ENCODE peak calls at places on chromosomes 12 and 14, in nine cellular contexts. One of them, this sample, is unnamed.

GRCh38 chr14:92610849-92611271 is 97.3 kb downstream of the RIN3 start:
- DNase-seq in AG09309: no peak
- DNase-seq in right atrium auricular region: no peak
- DNase-seq in pancreas: no peak
- DNase-seq in BE2C: no peak
- DNase-seq in CD8-positive, alpha-beta T cell: no peak
- DNase-seq in K562: no peak
- DNase-seq in astrocyte: no peak
- DNase-seq in heart right ventricle: no peak
- DNase-seq in this sample: no peak

GRCh38 chr14:84152452-84152851 is 1377.5 kb upstream of the FLRT2 start:
- DNase-seq in AG09309: no peak
- DNase-seq in CD8-positive, alpha-beta T cell: no peak
- DNase-seq in pancreas: peak
- DNase-seq in BE2C: no peak
- DNase-seq in astrocyte: no peak
- DNase-seq in right atrium auricular region: no peak
- DNase-seq in heart right ventricle: no peak
- DNase-seq in K562: no peak
- DNase-seq in this sample: no peak

GRCh38 chr12:93002278-93003054 is 73.4 kb upstream of the EEA1 start:
- DNase-seq in pancreas: no peak
- DNase-seq in heart right ventricle: no peak
- DNase-seq in CD8-positive, alpha-beta T cell: no peak
- DNase-seq in right atrium auricular region: no peak
- DNase-seq in K562: no peak
- DNase-seq in BE2C: no peak
- DNase-seq in astrocyte: peak
- DNase-seq in AG09309: peak
- DNase-seq in this sample: peak

GRCh38 chr12:102010265-102010994 is 51.4 kb downstream of the WASHC3 start:
- DNase-seq in BE2C: no peak
- DNase-seq in pancreas: no peak
- DNase-seq in heart right ventricle: no peak
- DNase-seq in CD8-positive, alpha-beta T cell: no peak
- DNase-seq in K562: no peak
- DNase-seq in right atrium auricular region: no peak
- DNase-seq in AG09309: no peak
- DNase-seq in astrocyte: no peak
- DNase-seq in this sample: no peak

GRCh38 chr12:107131832-107132616 is 38.7 kb upstream of the CRY1 start:
- DNase-seq in BE2C: peak
- DNase-seq in heart right ventricle: no peak
- DNase-seq in right atrium auricular region: no peak
- DNase-seq in CD8-positive, alpha-beta T cell: no peak
- DNase-seq in K562: peak
- DNase-seq in pancreas: no peak
- DNase-seq in astrocyte: peak
- DNase-seq in AG09309: no peak
- DNase-seq in this sample: peak

GRCh38 chr14:58663494-58664111 is 25.8 kb downstream of the DACT1 start:
- DNase-seq in pancreas: no peak
- DNase-seq in CD8-positive, alpha-beta T cell: no peak
- DNase-seq in K562: no peak
- DNase-seq in astrocyte: peak
- DNase-seq in AG09309: peak
- DNase-seq in right atrium auricular region: no peak
- DNase-seq in heart right ventricle: no peak
- DNase-seq in BE2C: peak
- DNase-seq in this sample: peak

GRCh38 chr12:43109626-43110345 is 442.2 kb downstream of the ADAMTS20 start:
- DNase-seq in pancreas: no peak
- DNase-seq in K562: no peak
- DNase-seq in AG09309: no peak
- DNase-seq in BE2C: no peak
- DNase-seq in CD8-positive, alpha-beta T cell: no peak
- DNase-seq in right atrium auricular region: no peak
- DNase-seq in heart right ventricle: no peak
- DNase-seq in astrocyte: peak
- DNase-seq in this sample: no peak

GRCh38 chr12:79844693-79845092 is 90.2 kb downstream of the PPP1R12A start:
- DNase-seq in right atrium auricular region: no peak
- DNase-seq in AG09309: peak
- DNase-seq in BE2C: no peak
- DNase-seq in pancreas: no peak
- DNase-seq in heart right ventricle: no peak
- DNase-seq in K562: peak
- DNase-seq in CD8-positive, alpha-beta T cell: no peak
- DNase-seq in astrocyte: peak
- DNase-seq in this sample: peak

GRCh38 chr14:34873591-34874385 is 1.4 kb downstream of the BAZ1A start:
- DNase-seq in BE2C: peak
- DNase-seq in AG09309: no peak
- DNase-seq in astrocyte: peak
- DNase-seq in pancreas: peak
- DNase-seq in CD8-positive, alpha-beta T cell: peak
- DNase-seq in heart right ventricle: peak
- DNase-seq in right atrium auricular region: peak
- DNase-seq in K562: peak
- DNase-seq in this sample: no peak

GRCh38 chr14:92439551-92440344 is 73.8 kb upstream of the RIN3 start:
- DNase-seq in AG09309: no peak
- DNase-seq in pancreas: no peak
- DNase-seq in CD8-positive, alpha-beta T cell: no peak
- DNase-seq in K562: no peak
- DNase-seq in right atrium auricular region: no peak
- DNase-seq in heart right ventricle: peak
- DNase-seq in astrocyte: no peak
- DNase-seq in BE2C: no peak
- DNase-seq in this sample: no peak

GRCh38 chr12:59111873-59112272 is 191.6 kb upstream of the LRIG3 start:
- DNase-seq in astrocyte: no peak
- DNase-seq in pancreas: no peak
- DNase-seq in CD8-positive, alpha-beta T cell: no peak
- DNase-seq in heart right ventricle: no peak
- DNase-seq in K562: no peak
- DNase-seq in right atrium auricular region: no peak
- DNase-seq in AG09309: no peak
- DNase-seq in BE2C: no peak
- DNase-seq in this sample: no peak

GRCh38 chr12:94879542-94879941 is 124.0 kb downstream of the NDUFA12 start:
- DNase-seq in right atrium auricular region: no peak
- DNase-seq in CD8-positive, alpha-beta T cell: no peak
- DNase-seq in AG09309: no peak
- DNase-seq in astrocyte: no peak
- DNase-seq in pancreas: no peak
- DNase-seq in heart right ventricle: no peak
- DNase-seq in K562: peak
- DNase-seq in BE2C: no peak
- DNase-seq in this sample: no peak

GRCh38 chr12:101298426-101298825 is 18.5 kb downstream of the UTP20 start:
- DNase-seq in astrocyte: peak
- DNase-seq in heart right ventricle: no peak
- DNase-seq in K562: no peak
- DNase-seq in BE2C: no peak
- DNase-seq in AG09309: peak
- DNase-seq in pancreas: no peak
- DNase-seq in right atrium auricular region: no peak
- DNase-seq in CD8-positive, alpha-beta T cell: no peak
- DNase-seq in this sample: peak

GRCh38 chr14:68628605-68629310 is 164.1 kb downstream of the ZFP36L1 start:
- DNase-seq in K562: no peak
- DNase-seq in BE2C: no peak
- DNase-seq in AG09309: no peak
- DNase-seq in pancreas: peak
- DNase-seq in right atrium auricular region: no peak
- DNase-seq in CD8-positive, alpha-beta T cell: peak
- DNase-seq in astrocyte: no peak
- DNase-seq in heart right ventricle: no peak
- DNase-seq in this sample: no peak

GRCh38 chr12:50799908-50800307 is 36.0 kb downstream of the ATF1 start:
- DNase-seq in heart right ventricle: no peak
- DNase-seq in BE2C: no peak
- DNase-seq in K562: no peak
- DNase-seq in right atrium auricular region: no peak
- DNase-seq in CD8-positive, alpha-beta T cell: no peak
- DNase-seq in AG09309: no peak
- DNase-seq in astrocyte: no peak
- DNase-seq in pancreas: no peak
- DNase-seq in this sample: no peak

GRCh38 chr14:55301722-55302121 is 30.5 kb downstream of the FBXO34 start:
- DNase-seq in right atrium auricular region: no peak
- DNase-seq in heart right ventricle: no peak
- DNase-seq in pancreas: no peak
- DNase-seq in AG09309: no peak
- DNase-seq in BE2C: peak
- DNase-seq in K562: no peak
- DNase-seq in CD8-positive, alpha-beta T cell: no peak
- DNase-seq in astrocyte: peak
- DNase-seq in this sample: peak

GRCh38 chr12:128817115-128818015 is 6.4 kb downstream of the SLC15A4 start:
- DNase-seq in K562: no peak
- DNase-seq in heart right ventricle: peak
- DNase-seq in pancreas: peak
- DNase-seq in BE2C: no peak
- DNase-seq in right atrium auricular region: no peak
- DNase-seq in AG09309: no peak
- DNase-seq in CD8-positive, alpha-beta T cell: no peak
- DNase-seq in astrocyte: peak
- DNase-seq in this sample: peak
- H3K4me3 ChIP-seq in K562: no peak
- H3K4me3 ChIP-seq in heart right ventricle: no peak
- H3K4me3 ChIP-seq in pancreas: no peak
- H3K4me3 ChIP-seq in BE2C: no peak
- H3K4me3 ChIP-seq in right atrium auricular region: no peak
- H3K4me3 ChIP-seq in AG09309: no peak
- H3K4me3 ChIP-seq in CD8-positive, alpha-beta T cell: no peak
- H3K4me3 ChIP-seq in astrocyte: no peak
- H3K4me3 ChIP-seq in this sample: no peak

DNA sequence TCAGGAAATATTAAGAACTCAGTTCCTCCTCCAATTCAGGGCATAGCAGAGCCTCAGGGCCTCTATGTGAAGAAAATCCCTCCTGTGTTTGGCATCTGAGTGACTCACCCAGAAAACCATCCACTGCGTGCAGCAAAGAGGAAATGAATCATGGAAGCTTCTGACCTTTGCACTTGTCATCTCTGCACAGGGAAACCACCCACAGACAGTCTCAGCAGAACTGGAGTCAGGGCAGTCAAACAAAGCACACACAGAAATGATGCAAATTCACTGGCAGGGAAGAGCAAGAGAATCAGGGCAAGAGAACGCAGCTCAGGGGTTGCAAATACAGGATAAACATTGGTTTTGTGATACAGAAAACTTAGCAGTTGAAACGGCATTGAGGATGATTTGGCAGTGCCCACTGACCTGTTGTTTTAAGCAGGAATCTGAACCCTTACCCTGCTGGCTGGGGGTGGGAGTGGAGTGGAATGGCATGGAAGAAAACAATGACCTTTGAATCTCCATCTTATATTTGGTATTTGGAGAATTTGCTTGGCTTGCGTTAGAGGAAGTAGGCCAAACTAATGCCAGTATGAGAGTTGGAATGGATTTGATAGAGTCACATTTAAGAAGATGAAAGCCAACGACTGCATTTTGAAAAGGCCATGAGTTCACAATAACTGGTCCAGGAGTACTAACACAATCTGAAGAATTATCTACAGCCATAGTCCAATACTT is 53.5 kb downstream of the PHLDA1 start:
- DNase-seq in BE2C: peak
- DNase-seq in K562: peak
- DNase-seq in AG09309: peak
- DNase-seq in astrocyte: peak
- DNase-seq in CD8-positive, alpha-beta T cell: peak
- DNase-seq in right atrium auricular region: peak
- DNase-seq in pancreas: no peak
- DNase-seq in heart right ventricle: no peak
- DNase-seq in this sample: peak
- TF ChIP-seq CTCF in BE2C: no peak
- TF ChIP-seq CTCF in K562: no peak
- TF ChIP-seq CTCF in AG09309: no peak
- TF ChIP-seq CTCF in astrocyte: no peak
- TF ChIP-seq CTCF in CD8-positive, alpha-beta T cell: no peak
- TF ChIP-seq CTCF in right atrium auricular region: no peak
- TF ChIP-seq CTCF in pancreas: no peak
- TF ChIP-seq CTCF in heart right ventricle: no peak
- TF ChIP-seq CTCF in this sample: no peak

DNA sequence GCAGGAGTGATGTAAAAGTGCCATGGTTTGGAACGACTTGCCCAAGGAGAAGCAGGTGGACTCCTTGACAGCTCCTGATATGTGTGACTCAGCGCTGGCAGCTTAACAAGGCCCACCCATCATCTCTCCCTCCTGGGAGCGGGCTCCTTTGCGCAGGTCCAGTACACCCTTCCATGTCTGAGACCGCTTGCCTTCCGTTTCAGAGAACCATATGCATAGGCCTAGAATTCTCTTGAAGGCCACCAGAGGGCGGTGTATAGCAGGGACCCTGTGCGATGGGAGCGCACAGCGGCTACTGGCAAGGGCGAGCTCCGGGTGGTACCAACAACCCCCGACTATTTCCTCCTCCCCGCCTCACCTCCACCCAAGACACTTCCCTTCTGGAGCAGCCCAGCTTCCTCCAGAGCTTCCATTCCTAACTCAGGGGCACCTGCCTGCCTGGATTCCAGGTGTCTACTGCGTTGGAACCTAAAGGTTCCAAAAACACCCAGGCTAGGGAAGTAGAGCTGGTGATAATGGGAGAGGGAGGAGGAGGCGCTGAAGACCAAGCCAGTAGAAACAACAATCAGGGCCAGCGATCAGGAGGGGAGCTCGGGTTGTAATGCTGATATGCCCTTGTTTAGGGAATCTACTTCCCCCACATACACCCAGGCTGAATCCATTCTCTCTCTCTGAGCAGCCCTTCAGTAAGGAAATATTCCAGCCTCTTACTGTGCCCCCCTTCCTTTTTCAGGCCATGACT is 6.2 kb downstream of the DHH start:
- DNase-seq in heart right ventricle: peak
- DNase-seq in pancreas: peak
- DNase-seq in BE2C: peak
- DNase-seq in right atrium auricular region: peak
- DNase-seq in astrocyte: peak
- DNase-seq in CD8-positive, alpha-beta T cell: peak
- DNase-seq in K562: peak
- DNase-seq in AG09309: peak
- DNase-seq in this sample: peak
- H3K4me3 ChIP-seq in heart right ventricle: peak
- H3K4me3 ChIP-seq in pancreas: no peak
- H3K4me3 ChIP-seq in BE2C: peak
- H3K4me3 ChIP-seq in right atrium auricular region: no peak
- H3K4me3 ChIP-seq in astrocyte: no peak
- H3K4me3 ChIP-seq in CD8-positive, alpha-beta T cell: no peak
- H3K4me3 ChIP-seq in K562: peak
- H3K4me3 ChIP-seq in AG09309: no peak
- H3K4me3 ChIP-seq in this sample: no peak

DNA sequence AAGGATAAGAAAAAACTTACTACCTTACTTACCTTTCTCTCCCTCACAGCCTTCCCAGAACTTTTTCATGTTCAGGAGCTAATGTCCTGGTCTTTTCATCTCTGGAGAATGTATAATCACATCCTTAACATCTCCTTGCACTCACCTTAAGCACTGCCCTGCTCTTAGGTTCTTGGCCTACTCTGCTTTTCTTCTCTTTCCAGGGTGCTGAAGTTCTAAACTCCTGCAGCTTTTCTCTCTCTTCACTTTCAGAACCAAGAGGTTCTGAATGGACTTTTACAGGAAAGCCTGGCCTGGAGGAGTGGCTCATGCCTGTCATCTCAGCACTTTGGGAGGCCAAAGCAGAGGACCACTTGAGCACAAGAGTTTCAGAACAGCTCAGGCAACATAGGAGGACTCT is 101.9 kb downstream of the TMTC2 start:
- DNase-seq in K562: no peak
- DNase-seq in right atrium auricular region: no peak
- DNase-seq in pancreas: no peak
- DNase-seq in heart right ventricle: no peak
- DNase-seq in BE2C: no peak
- DNase-seq in CD8-positive, alpha-beta T cell: no peak
- DNase-seq in AG09309: no peak
- DNase-seq in astrocyte: no peak
- DNase-seq in this sample: no peak
- TF ChIP-seq CTCF in K562: no peak
- TF ChIP-seq CTCF in right atrium auricular region: no peak
- TF ChIP-seq CTCF in pancreas: no peak
- TF ChIP-seq CTCF in heart right ventricle: no peak
- TF ChIP-seq CTCF in BE2C: no peak
- TF ChIP-seq CTCF in CD8-positive, alpha-beta T cell: no peak
- TF ChIP-seq CTCF in AG09309: no peak
- TF ChIP-seq CTCF in astrocyte: no peak
- TF ChIP-seq CTCF in this sample: no peak

This sample was measured in brain microvascular endothelial cell.